ENCODE peak calls at places on chromosome 12, in five cellular contexts. G, H, O, F and L are unnamed samples.

GRCh38 chr12:65630555-65630954 is 193.7 kb upstream of the HMGA2 start:
- DNase-seq in G (no peak), H (peak; percentile 23), O (no peak), F (no peak), L (no peak)

GRCh38 chr12:117892441-117892840 is 76.3 kb downstream of the KSR2 start:
- DNase-seq in G (no peak), H (no peak), O (no peak), F (no peak), L (no peak)

GRCh38 chr12:80432061-80432460 is 12.0 kb upstream of the PTPRQ start:
- DNase-seq in G (no peak), H (no peak), O (no peak), F (no peak), L (no peak)

GRCh38 chr12:6953417-6954315 is 2.5 kb downstream of the PTPN6 start:
- DNase-seq in G (no peak), H (no peak), O (peak; percentile 66), F (peak; percentile 76), L (no peak)

GRCh38 chr12:1592444-1593231 is 1.7 kb downstream of the FBXL14 start:
- DNase-seq in G (no peak), H (no peak), O (peak; percentile 43), F (no peak), L (no peak)

GRCh38 chr12:130658561-130658960 is 57.5 kb downstream of the RIMBP2 start:
- DNase-seq in G (no peak), H (no peak), O (no peak), F (no peak), L (no peak)

GRCh38 chr12:57461904-57462306 is 2.3 kb downstream of the GLI1 start:
- DNase-seq in G (no peak), H (no peak), O (no peak), F (no peak), L (no peak)

GRCh38 chr12:26374934-26375333 is 179.6 kb downstream of the SSPN start:
- DNase-seq in G (no peak), H (no peak), O (no peak), F (no peak), L (no peak)

GRCh38 chr12:91422107-91422506 is 239.5 kb upstream of the DCN start:
- DNase-seq in G (no peak), H (peak; percentile 9), O (no peak), F (no peak), L (no peak)

GRCh38 chr12:91948504-91948903 is 197.1 kb downstream of the BTG1 start:
- DNase-seq in G (no peak), H (no peak), O (no peak), F (no peak), L (no peak)

GRCh38 chr12:85855305-85855704 is 18.8 kb upstream of the NTS start:
- DNase-seq in G (no peak), H (no peak), O (no peak), F (no peak), L (no peak)

GRCh38 chr12:76276499-76277151 is 71.6 kb downstream of the BBS10 start:
- DNase-seq in G (no peak), H (no peak), O (peak; percentile 12), F (no peak), L (no peak)

DNA sequence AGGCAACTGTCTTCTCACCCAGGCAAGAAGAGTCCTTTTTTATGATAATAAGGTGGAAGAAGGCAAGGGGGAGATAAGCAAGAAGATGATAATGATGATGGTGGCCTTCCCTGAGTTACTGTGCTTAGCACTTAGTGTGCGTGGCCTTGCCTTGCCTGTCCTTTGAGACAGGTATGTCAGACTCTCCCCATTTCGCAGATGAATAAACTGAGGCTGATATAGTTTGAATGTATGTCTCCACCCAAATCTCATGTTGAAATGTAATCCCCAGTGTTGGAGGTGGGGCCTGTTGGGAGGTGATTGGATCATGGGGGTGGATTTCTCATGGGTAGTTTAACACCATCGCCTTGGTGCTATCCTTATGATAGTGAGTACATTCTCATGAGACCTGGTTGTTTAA is 8.6 kb upstream of the OAS3 start:
- DNase-seq in G (no peak), H (no peak), O (no peak), F (no peak), L (no peak)
- H3K4me1 ChIP-seq in G (peaks cover 4% of the 10 kb centered on the region), H (peaks cover 37% of the 10 kb centered on the region), O (peaks cover 8% of the 10 kb centered on the region), F (no peaks in the 10 kb centered on the region), L (no peaks in the 10 kb centered on the region)

GRCh38 chr12:64583395-64584172 is 26.7 kb upstream of the RASSF3 start:
- DNase-seq in G (no peak), H (no peak), O (no peak), F (no peak), L (no peak)
- H3K4me3 ChIP-seq in G (no peak overlapping the region), H (no peak overlapping the region), O (no peak overlapping the region), F (no peak overlapping the region), L (no peak overlapping the region)

GRCh38 chr12:95208678-95209077 is 8.6 kb downstream of the FGD6 start:
- DNase-seq in G (no peak), H (no peak), O (no peak), F (no peak), L (no peak)
- H3K4me1 ChIP-seq in G (peaks cover 11% of the 10 kb centered on the region), H (peaks cover 24% of the 10 kb centered on the region), O (peaks cover 25% of the 10 kb centered on the region), F (peaks cover 15% of the 10 kb centered on the region), L (peaks cover 1% of the 10 kb centered on the region)

GRCh38 chr12:131833896-131834641 is 5.9 kb downstream of the MMP17 start:
- DNase-seq in G (peak; percentile 43), H (no peak), O (no peak), F (no peak), L (no peak)
- H3K4me3 ChIP-seq in G (no peak overlapping the region), H (no peak overlapping the region), O (no peak overlapping the region), F (no peak overlapping the region), L (no peak overlapping the region)